ENCODE peak calls at places on chromosomes 6 and 20, in seven cellular contexts. D is endothelial cell, N is nephron progenitor cell, I is AG09309, Y is lung, G is osteocyte, X is lower leg skin. T is an unnamed sample.

GRCh38 chr20:56826971-56827645 is 198.0 kb downstream of the TFAP2C start:
- DNase-seq in D (no peak), N (no peak), I (peak; percentile 96), Y (no peak), G (no peak), X (peak; percentile 76), T (no peak)

GRCh38 chr6:134447423-134447822 is 129.5 kb upstream of the SGK1 start:
- DNase-seq in D (no peak), N (no peak), I (no peak), Y (no peak), G (no peak), X (no peak), T (no peak)

GRCh38 chr20:22768779-22769178 is 184.4 kb upstream of the FOXA2 start:
- DNase-seq in D (no peak), N (no peak), I (no peak), Y (no peak), G (no peak), X (peak; percentile 18), T (no peak)

GRCh38 chr6:164455835-164456234 is 853.6 kb downstream of the C6orf118 start:
- DNase-seq in D (no peak), N (no peak), I (no peak), Y (no peak), G (no peak), X (no peak), T (no peak)

GRCh38 chr6:76697585-76697984 is 625.1 kb upstream of the IMPG1 start:
- DNase-seq in D (no peak), N (no peak), I (no peak), Y (no peak), G (no peak), X (no peak), T (no peak)

GRCh38 chr6:22959571-22959970 is 390.2 kb downstream of the HDGFL1 start:
- DNase-seq in D (no peak), N (no peak), I (no peak), Y (no peak), G (no peak), X (no peak), T (no peak)

GRCh38 chr6:31422587-31422986 is 19.2 kb downstream of the MICA start:
- DNase-seq in D (no peak), N (no peak), I (no peak), Y (no peak), G (no peak), X (no peak), T (no peak)

GRCh38 chr6:123777554-123777953 is 26.1 kb upstream of the NKAIN2 start:
- DNase-seq in D (no peak), N (no peak), I (no peak), Y (no peak), G (no peak), X (no peak), T (no peak)

GRCh38 chr20:52130406-52130805 is 61.2 kb downstream of the ZFP64 start:
- DNase-seq in D (no peak), N (no peak), I (no peak), Y (no peak), G (peak; percentile 10), X (no peak), T (no peak)

GRCh38 chr6:108650325-108650724 is 89.6 kb downstream of the FOXO3 start:
- DNase-seq in D (no peak), N (no peak), I (no peak), Y (no peak), G (no peak), X (no peak), T (no peak)

GRCh38 chr20:44448753-44449546 is 26.7 kb upstream of the TTPAL start:
- DNase-seq in D (peak; percentile 29), N (peak; percentile 31), I (no peak), Y (no peak), G (no peak), X (no peak), T (peak; percentile 34)
- TF ChIP-seq CTCF in D (peak; percentile 46), N (peak; percentile 16), I (peak; percentile 23), Y (no peak), G (peak; percentile 30), X (no peak), T (peak; percentile 43)

GRCh38 chr20:34834459-34834893 is 9.0 kb upstream of the NCOA6 start:
- DNase-seq in D (no peak), N (no peak), I (no peak), Y (no peak), G (no peak), X (no peak), T (no peak)
- TF ChIP-seq CTCF in D (peak; percentile 62), N (peak; percentile 27), I (peak; percentile 22), Y (peak; percentile 12), G (peak; percentile 52), X (no peak), T (peak; percentile 15)

GRCh38 chr6:130365166-130366010 is 429 bp upstream of the TMEM200A start:
- DNase-seq in D (peak; percentile 91), N (peak; percentile 89), I (no peak), Y (peak; percentile 45), G (peak; percentile 94), X (peak; percentile 31), T (peak; percentile 54)

GRCh38 chr6:130364224-130364780 is 1.5 kb upstream of the TMEM200A start:
- DNase-seq in D (no peak), N (no peak), I (no peak), Y (no peak), G (no peak), X (no peak), T (no peak)

GRCh38 chr6:130367767-130368166 is 1.9 kb downstream of the TMEM200A start:
- DNase-seq in D (no peak), N (no peak), I (no peak), Y (no peak), G (no peak), X (no peak), T (no peak)

GRCh38 chr6:130369821-130370220 is 4.0 kb downstream of the TMEM200A start:
- DNase-seq in D (no peak), N (no peak), I (no peak), Y (no peak), G (no peak), X (no peak), T (no peak)

GRCh38 chr6:130366011-130366963 is at the start of gene TMEM200A:
- DNase-seq in D (peak; percentile 65), N (peak; percentile 68), I (no peak), Y (no peak), G (peak; percentile 87), X (peak; percentile 44), T (peak; percentile 10)
- TF ChIP-seq CTCF in D (no peak), N (no peak), I (peak; percentile 20), Y (no peak), G (peak; percentile 37), X (no peak), T (no peak)

DNA sequence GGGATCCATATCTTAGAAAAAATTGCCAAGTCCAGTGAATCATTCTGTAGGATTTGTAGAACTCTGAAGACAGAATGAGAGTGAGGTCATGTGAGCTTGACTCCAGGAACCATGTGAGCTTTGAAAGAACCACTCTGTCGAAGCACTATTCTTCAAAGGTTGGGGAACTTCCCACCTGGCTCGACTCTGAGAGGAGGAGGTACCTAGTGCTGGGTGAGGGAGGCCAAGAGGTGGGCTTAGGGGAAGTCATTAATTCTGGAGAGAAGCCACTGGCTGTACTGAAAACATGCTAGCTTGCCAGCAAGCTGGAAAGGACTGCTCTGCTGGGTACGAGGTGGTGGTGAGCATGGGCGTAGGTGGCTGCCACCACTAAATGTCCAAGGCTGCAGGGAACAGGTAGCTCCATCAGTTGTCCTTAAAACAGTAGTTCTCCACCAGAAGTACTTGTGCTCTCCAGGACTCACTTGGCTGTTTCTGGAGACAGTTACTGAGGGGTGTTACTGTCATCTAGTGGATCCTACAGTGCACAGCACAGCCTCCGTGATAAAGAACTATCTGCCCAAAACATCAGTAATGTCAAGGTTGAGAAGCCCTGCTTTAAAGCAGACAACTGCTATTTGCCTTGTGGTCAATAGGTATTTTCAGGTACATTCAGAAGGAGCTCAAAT is 34.7 kb upstream of the SYNJ2 start:
- DNase-seq in D (no peak), N (no peak), I (no peak), Y (no peak), G (no peak), X (no peak), T (no peak)
- TF ChIP-seq CTCF in D (no peak), N (no peak), I (peak; percentile 39), Y (no peak), G (peak; percentile 44), X (no peak), T (no peak)

DNA sequence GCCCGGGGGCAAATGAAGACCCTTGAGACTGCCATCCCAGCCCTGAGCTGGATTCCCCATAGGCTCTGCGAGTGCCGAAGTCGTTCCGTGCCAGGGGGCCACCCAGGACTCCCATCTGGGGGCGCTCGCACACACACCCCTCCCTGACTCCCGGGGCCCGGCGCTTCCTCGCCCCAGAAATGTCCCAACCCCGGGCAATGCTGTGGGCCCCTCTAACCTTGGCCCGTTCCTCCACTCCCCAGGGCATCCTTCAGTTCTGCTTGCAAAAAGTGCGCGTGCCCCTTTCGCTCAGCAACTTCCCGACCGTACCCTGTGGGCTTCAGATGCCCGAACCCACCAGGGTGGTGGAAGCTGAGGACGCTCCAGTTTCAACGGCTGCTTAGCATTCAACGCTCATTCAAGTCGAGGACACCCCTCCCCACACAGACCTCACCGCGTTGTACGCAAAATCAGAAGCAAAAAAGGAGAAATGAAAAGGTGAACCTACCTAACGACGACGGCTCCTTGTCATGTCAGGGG is 25.4 kb downstream of the RIPOR2 start:
- DNase-seq in D (peak; percentile 10), N (peak; percentile 31), I (no peak), Y (no peak), G (no peak), X (no peak), T (peak; percentile 45)
- TF ChIP-seq CTCF in D (no peak), N (no peak), I (peak; percentile 47), Y (no peak), G (peak; percentile 34), X (no peak), T (no peak)

GRCh38 chr20:40922865-40923264 is 105.8 kb upstream of the TOP1 start:
- DNase-seq in D (no peak), N (no peak), I (no peak), Y (no peak), G (no peak), X (no peak), T (no peak)
- TF ChIP-seq CTCF in D (no peak), N (no peak), I (no peak), Y (no peak), G (no peak), X (no peak), T (no peak)

DNA sequence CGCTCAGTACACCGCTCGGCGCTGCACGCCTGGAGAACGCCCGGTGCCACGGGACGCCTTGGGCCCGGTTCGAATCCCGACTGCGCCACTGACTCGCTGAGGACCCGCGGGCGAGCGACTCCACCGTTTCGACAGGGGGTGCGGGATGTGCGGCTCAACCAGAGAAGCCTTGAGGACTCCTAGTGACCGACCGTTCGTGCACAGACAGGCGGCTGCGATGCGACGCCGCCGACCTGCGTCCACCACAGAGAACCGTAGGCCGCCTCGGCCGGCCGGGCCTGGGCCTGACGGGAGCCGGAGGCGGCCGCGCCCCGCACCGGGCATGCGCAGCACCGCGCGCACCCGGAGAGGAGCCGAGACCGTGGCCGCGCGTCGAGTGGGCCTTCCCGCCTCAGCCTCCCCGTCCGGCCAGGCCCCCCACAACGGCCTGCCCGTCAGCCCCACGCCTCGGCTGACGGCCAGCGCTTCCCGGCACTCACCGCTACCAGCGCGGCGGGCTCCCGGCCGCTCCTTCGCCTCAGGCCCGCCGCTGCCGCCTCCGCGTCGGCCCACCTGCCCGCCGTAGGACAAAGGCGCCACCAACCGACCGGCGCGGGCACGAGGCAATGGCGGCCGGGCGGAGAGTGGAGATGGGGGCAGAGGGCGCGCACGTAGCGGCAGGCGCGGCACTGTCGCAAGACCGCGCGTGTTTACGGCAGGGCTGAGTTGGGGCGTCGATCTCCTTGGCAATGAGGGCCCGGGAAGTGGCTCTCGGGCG is at the start of gene NCOA5:
- DNase-seq in D (peak; percentile 95), N (peak; percentile 95), I (peak; percentile 87), Y (peak; percentile 94), G (peak; percentile 98), X (peak; percentile 95), T (peak; percentile 99)
- TF ChIP-seq CTCF in D (peak; percentile 43), N (no peak), I (no peak), Y (no peak), G (peak; percentile 40), X (no peak), T (peak; percentile 12)

GRCh38 chr6:90216081-90216977 is 80.3 kb downstream of the BACH2 start:
- DNase-seq in D (peak; percentile 12), N (peak; percentile 50), I (no peak), Y (no peak), G (no peak), X (no peak), T (no peak)
- TF ChIP-seq CTCF in D (no peak), N (no peak), I (no peak), Y (no peak), G (no peak), X (no peak), T (no peak)

T was measured in Calu3.